ENCODE peak calls at places on chromosomes 13 and 19, in ten cellular contexts. V is heart right ventricle; K is RWPE2; T is CD4-positive, alpha-beta T cell; Z is GM23338; I is A549; H is mucosa of descending colon; N is lung; J is pancreas; D is K562. M is an unnamed sample.

GRCh38 chr13:30256713-30257432 is 50.5 kb downstream of the KATNAL1 start:
- ATAC-seq in K (no peak), I (peak), V (no peak), D (peak), H (no peak), T (no peak), J (no peak), Z (peak), N (no peak), M (no peak)

GRCh38 chr13:30737511-30738342 is 2.4 kb downstream of the ALOX5AP start:
- ATAC-seq in Z (no peak), H (peak), D (no peak), J (peak), T (no peak), V (no peak), I (no peak), K (no peak), N (no peak), M (no peak)

GRCh38 chr13:71603255-71603654 is 263.7 kb downstream of the DACH1 start:
- ATAC-seq in K (no peak), I (no peak), Z (no peak), T (no peak), D (no peak), J (no peak), N (no peak), V (no peak), H (no peak), M (no peak)

GRCh38 chr19:29629836-29630534 is 23.9 kb downstream of the POP4 start:
- ATAC-seq in V (no peak), D (no peak), Z (no peak), T (no peak), H (no peak), K (no peak), J (no peak), N (no peak), I (no peak), M (no peak)

GRCh38 chr19:56217039-56217949 is 15.2 kb downstream of the ZSCAN5C start:
- ATAC-seq in K (peak), D (no peak), Z (peak), H (no peak), V (peak), N (no peak), T (no peak), J (peak), I (no peak), M (no peak)

GRCh38 chr19:41866284-41866683 is 6.2 kb downstream of the RPS19 start:
- ATAC-seq in I (peak), K (peak), J (no peak), H (no peak), T (no peak), Z (peak), N (no peak), V (no peak), D (no peak), M (no peak)

GRCh38 chr13:21799671-21800070 is 128.8 kb downstream of the FGF9 start:
- ATAC-seq in J (no peak), V (no peak), N (no peak), Z (no peak), H (no peak), K (no peak), I (no peak), T (no peak), D (no peak), M (no peak)

GRCh38 chr13:29905845-29906244 is 55.4 kb upstream of the UBL3 start:
- ATAC-seq in H (peak), D (no peak), V (no peak), J (peak), K (peak), I (no peak), T (no peak), N (peak), Z (no peak), M (peak)

GRCh38 chr19:868458-869244 is 9.2 kb downstream of the CFD start:
- ATAC-seq in N (no peak), I (no peak), V (no peak), J (no peak), T (no peak), Z (no peak), K (no peak), H (no peak), D (no peak), M (peak)

GRCh38 chr13:111531505-111531904 is 211.1 kb downstream of the TEX29 start:
- ATAC-seq in J (peak), V (peak), K (no peak), N (no peak), H (no peak), D (no peak), Z (no peak), T (no peak), I (no peak), M (no peak)

GRCh38 chr19:6481541-6482342 is at the start of gene DENND1C:
- ATAC-seq in H (peak), K (no peak), N (peak), D (peak), Z (peak), I (peak), J (peak), V (peak), T (peak), M (no peak)

GRCh38 chr19:19566306-19566705 is 28.2 kb downstream of the CILP2 start:
- ATAC-seq in D (no peak), V (no peak), K (no peak), Z (no peak), I (no peak), J (no peak), N (no peak), H (no peak), T (no peak), M (no peak)

GRCh38 chr19:44741841-44742352 is 6.6 kb upstream of the BCL3 start:
- ATAC-seq in V (peak), I (peak), H (peak), K (peak), Z (peak), N (peak), D (peak), T (peak), J (peak), M (peak)

GRCh38 chr13:45011198-45011597 is 21.9 kb downstream of the GPALPP1 start:
- ATAC-seq in J (no peak), T (no peak), Z (no peak), V (no peak), K (no peak), D (no peak), H (no peak), N (no peak), I (no peak), M (no peak)

GRCh38 chr13:44147648-44148047 is 226.0 kb upstream of the SERP2 start:
- ATAC-seq in J (no peak), H (no peak), D (no peak), T (no peak), N (no peak), K (no peak), Z (no peak), V (no peak), I (no peak), M (no peak)

GRCh38 chr13:37446503-37446902 is 152.1 kb downstream of the POSTN start:
- ATAC-seq in Z (no peak), H (peak), D (no peak), V (no peak), I (no peak), J (no peak), N (no peak), T (no peak), K (peak), M (no peak)

GRCh38 chr13:37316935-37317334 is 211.5 kb upstream of the CSNK1A1L start:
- ATAC-seq in H (no peak), V (no peak), Z (no peak), T (no peak), J (no peak), K (no peak), N (no peak), D (no peak), I (no peak), M (no peak)

GRCh38 chr19:49155005-49155826 is at the start of gene HRC:
- ATAC-seq in I (no peak), V (peak), T (no peak), J (no peak), H (no peak), N (no peak), D (peak), Z (no peak), K (no peak), M (no peak)

GRCh38 chr13:113029487-113030258 is 60.7 kb downstream of the MCF2L start:
- ATAC-seq in K (peak), V (peak), J (peak), I (peak), H (peak), D (peak), N (no peak), Z (peak), T (no peak), M (no peak)

GRCh38 chr19:5968431-5969373 is 9.2 kb downstream of the RANBP3 start:
- ATAC-seq in N (no peak), I (peak), H (peak), Z (peak), K (peak), D (peak), T (no peak), V (no peak), J (peak), M (no peak)

GRCh38 chr19:41449865-41450178 is 6.9 kb downstream of the ERICH4 start:
- ATAC-seq in J (no peak), T (no peak), I (peak), H (no peak), Z (no peak), V (no peak), N (no peak), K (peak), D (no peak), M (no peak)

GRCh38 chr13:42685762-42686560 is 95.4 kb upstream of the FAM216B start:
- ATAC-seq in H (no peak), K (no peak), I (no peak), N (no peak), J (no peak), T (no peak), Z (no peak), D (no peak), V (no peak), M (no peak)

GRCh38 chr13:60351326-60351725 is 45.7 kb upstream of the TDRD3 start:
- ATAC-seq in N (no peak), D (no peak), Z (no peak), T (no peak), H (no peak), I (no peak), K (no peak), J (no peak), V (no peak), M (no peak)

GRCh38 chr19:10069046-10069445 is 17.1 kb upstream of the SHFL start:
- ATAC-seq in Z (no peak), H (no peak), I (peak), N (no peak), K (peak), D (no peak), V (no peak), J (no peak), T (no peak), M (no peak)

GRCh38 chr19:28558783-28559182 is 654.2 kb downstream of the UQCRFS1 start:
- ATAC-seq in V (no peak), D (peak), T (no peak), J (no peak), K (no peak), I (no peak), H (no peak), N (no peak), Z (no peak), M (no peak)

GRCh38 chr13:46165485-46166220 is 16.3 kb downstream of the LCP1 start:
- ATAC-seq in J (no peak), V (no peak), H (no peak), N (no peak), K (peak), T (peak), Z (no peak), D (no peak), I (no peak), M (no peak)

GRCh38 chr19:55352040-55352439 is 2.5 kb downstream of the COX6B2 start:
- ATAC-seq in T (no peak), N (no peak), H (no peak), Z (no peak), I (no peak), J (no peak), D (no peak), V (no peak), K (peak), M (no peak)

GRCh38 chr13:80329250-80329649 is 11.7 kb downstream of the SPRY2 start:
- ATAC-seq in K (no peak), D (no peak), T (no peak), H (peak), Z (no peak), N (no peak), V (no peak), I (no peak), J (no peak), M (no peak)

GRCh38 chr19:11382898-11383705 is 1.0 kb downstream of the EPOR start:
- ATAC-seq in D (peak), I (peak), V (no peak), K (peak), H (peak), J (peak), Z (peak), T (no peak), N (no peak), M (no peak)

GRCh38 chr13:73323615-73324014 is 264.8 kb downstream of the KLF5 start:
- ATAC-seq in H (no peak), Z (no peak), N (no peak), T (no peak), D (no peak), I (no peak), V (no peak), K (no peak), J (no peak), M (no peak)

GRCh38 chr19:1567848-1568227 is 287 bp downstream of the MEX3D start:
- ATAC-seq in D (no peak), Z (no peak), H (no peak), N (no peak), V (no peak), I (no peak), J (no peak), K (no peak), T (peak), M (peak)

GRCh38 chr13:33033361-33033812 is 17.2 kb downstream of the KL start:
- ATAC-seq in I (no peak), D (no peak), H (no peak), V (no peak), Z (no peak), N (no peak), K (no peak), T (peak), J (peak), M (no peak)

GRCh38 chr13:80084086-80084676 is 256.7 kb downstream of the SPRY2 start:
- ATAC-seq in H (no peak), T (no peak), D (no peak), K (no peak), N (peak), J (peak), Z (no peak), I (no peak), V (peak), M (peak)

GRCh38 chr13:99269627-99270252 is 11.6 kb upstream of the GPR18 start:
- ATAC-seq in I (peak), K (peak), D (peak), T (peak), Z (peak), H (peak), V (peak), J (peak), N (peak), M (no peak)
- TF ChIP-seq CTCF in I (peak), K (peak), D (peak), T (peak), Z (peak), H (no peak), V (peak), J (no peak), N (peak), M (peak)

GRCh38 chr19:40389404-40390083 is 437 bp downstream of the HIPK4 start:
- ATAC-seq in Z (no peak), I (no peak), T (no peak), H (no peak), N (no peak), K (no peak), V (no peak), D (no peak), J (no peak), M (no peak)
- TF ChIP-seq CTCF in Z (no peak), I (no peak), T (no peak), H (no peak), N (no peak), K (no peak), V (no peak), D (no peak), J (no peak), M (no peak)

DNA sequence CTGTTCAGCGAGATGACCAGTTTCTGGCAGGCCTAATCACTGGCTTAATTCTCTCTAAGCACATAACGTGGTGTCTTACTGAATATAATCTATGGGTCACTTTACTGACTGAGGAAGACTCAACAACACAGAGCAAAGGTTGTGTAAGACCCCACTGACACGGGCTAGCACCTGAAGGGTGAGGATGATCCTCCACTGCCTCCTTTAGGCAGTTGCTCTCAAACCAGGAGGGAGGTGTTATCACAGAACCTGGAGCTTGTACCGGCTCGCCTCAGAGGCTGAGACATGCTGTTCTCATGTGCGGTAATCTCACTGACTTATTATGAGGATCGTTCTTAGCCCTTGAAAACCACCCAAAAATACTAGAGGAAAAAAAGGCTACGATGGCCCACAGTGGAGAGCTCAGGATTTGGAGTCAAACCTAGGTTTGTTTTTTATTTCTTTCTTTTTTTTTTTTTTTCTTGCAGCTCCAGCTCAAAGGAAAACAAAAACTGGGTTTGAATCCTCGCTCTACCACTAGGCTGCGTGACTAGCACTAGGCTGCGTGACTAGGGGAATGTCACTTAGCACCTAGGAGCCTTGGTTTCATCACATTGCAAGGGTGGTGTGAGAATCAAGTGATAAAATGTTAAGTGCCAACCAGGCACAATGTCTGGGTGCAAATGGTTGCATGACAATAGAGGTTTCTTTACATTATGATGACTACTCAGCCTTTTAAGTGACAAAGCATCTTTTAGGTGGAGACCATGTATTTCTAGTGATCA is 28.1 kb downstream of the RCBTB2 start:
- ATAC-seq in K (no peak), I (no peak), Z (peak), N (no peak), H (no peak), T (no peak), J (no peak), V (no peak), D (peak), M (no peak)
- TF ChIP-seq CTCF in K (no peak), I (no peak), Z (peak), N (no peak), H (no peak), T (no peak), J (no peak), V (no peak), D (no peak), M (no peak)

GRCh38 chr13:24627090-24627714 is 53.0 kb upstream of the ATP12A start:
- ATAC-seq in K (peak), I (peak), J (peak), V (no peak), T (no peak), H (peak), N (no peak), Z (peak), D (peak), M (no peak)
- TF ChIP-seq CTCF in K (peak), I (peak), J (peak), V (peak), T (no peak), H (no peak), N (no peak), Z (peak), D (peak), M (no peak)

DNA sequence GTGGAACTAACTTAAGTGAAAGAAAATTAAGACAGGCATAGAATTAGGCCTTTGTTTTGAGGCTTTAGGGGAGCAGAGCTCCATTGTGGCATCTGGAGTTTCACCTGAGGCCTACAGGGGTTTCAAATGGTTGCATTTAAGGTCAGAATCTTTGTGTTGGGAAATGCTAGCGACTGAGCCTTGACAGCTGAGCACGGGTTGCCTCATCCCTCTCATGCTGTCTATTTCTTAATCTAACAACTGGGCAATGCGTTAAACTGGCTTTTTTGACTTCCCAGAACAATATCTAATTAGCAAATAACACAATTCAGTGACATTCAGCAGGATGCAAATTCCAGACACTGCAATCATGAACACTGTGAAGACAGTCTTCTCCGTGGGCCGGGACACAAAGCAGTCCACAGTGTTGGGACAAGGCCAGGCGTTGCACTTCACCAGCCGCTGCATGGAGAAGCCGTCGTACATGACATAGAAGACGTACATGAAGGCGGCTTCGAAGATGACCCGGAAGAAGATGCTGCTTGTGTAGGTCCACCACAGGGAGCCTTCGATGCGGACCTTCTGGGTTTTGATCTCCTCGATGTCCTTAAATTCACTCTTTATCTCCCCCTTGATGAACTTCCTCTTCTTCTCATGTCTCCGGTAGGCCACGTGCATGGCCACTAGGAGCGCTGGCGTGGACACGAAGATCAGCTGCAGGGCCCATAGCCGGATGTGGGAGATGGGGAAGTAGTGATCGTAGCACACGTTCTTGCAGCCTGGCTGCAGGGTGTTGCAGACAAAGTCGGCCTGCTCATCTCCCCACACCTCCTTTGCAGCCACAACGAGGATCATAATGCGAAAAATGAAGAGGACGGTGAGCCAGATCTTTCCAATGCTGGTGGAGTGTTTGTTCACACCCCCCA is 3.8 kb downstream of the GJB2 start:
- ATAC-seq in N (no peak), K (no peak), I (peak), D (peak), T (no peak), V (no peak), J (no peak), H (peak), Z (peak), M (no peak)
- TF ChIP-seq CTCF in N (no peak), K (no peak), I (no peak), D (peak), T (no peak), V (no peak), J (no peak), H (no peak), Z (peak), M (no peak)

GRCh38 chr19:24033962-24034342 is 53.0 kb upstream of the ZNF254 start:
- ATAC-seq in K (peak), I (peak), N (peak), V (peak), H (peak), J (peak), D (peak), Z (peak), T (peak), M (peak)
- TF ChIP-seq CTCF in K (no peak), I (no peak), N (no peak), V (no peak), H (no peak), J (no peak), D (no peak), Z (no peak), T (no peak), M (no peak)